ENCODE peak calls at places on chromosomes 3 and 15, in six cellular contexts. Q is NCI-H524 treated with DMSO at 0.1 percent for 48 hours; B is NCI-H2081; G is stimulated activated CD8-positive, alpha-beta memory T cell treated with anti-CD3 and anti-CD28 coated beads, Interleukin-15, amount 100 ng/mL, for 4 hours; A is AG10803; Y is RPMI8226. E is an unnamed sample.

GRCh38 chr3:8341853-8342252 is 159.8 kb upstream of the LMCD1 start:
- DNase-seq in A (no peak), G (no peak), Y (no peak), B (no peak), Q (no peak), E (no peak)

GRCh38 chr3:171376125-171376947 is 83.9 kb downstream of the TNIK start:
- DNase-seq in Y (peak), G (no peak), A (peak), B (no peak), Q (no peak), E (no peak)

GRCh38 chr3:16303037-16303436 is 38.0 kb downstream of the OXNAD1 start:
- DNase-seq in Q (no peak), B (no peak), G (no peak), Y (no peak), A (no peak), E (no peak)

GRCh38 chr3:111803123-111803593 is 55.9 kb upstream of the PHLDB2 start:
- DNase-seq in B (no peak), Q (no peak), G (no peak), Y (no peak), A (peak), E (no peak)

GRCh38 chr15:53869044-53869805 is 109.0 kb upstream of the UNC13C start:
- DNase-seq in Y (peak), A (no peak), G (no peak), Q (no peak), B (no peak), E (no peak)

GRCh38 chr15:82646250-82647044 is 716 bp downstream of the CPEB1 start:
- DNase-seq in G (no peak), Y (peak), Q (no peak), A (no peak), B (peak), E (no peak)

GRCh38 chr3:187104956-187105355 is 34.3 kb downstream of the RPL39L start:
- DNase-seq in B (no peak), A (peak), G (no peak), Q (no peak), Y (no peak), E (no peak)

GRCh38 chr3:187677604-187678003 is 7.4 kb upstream of the SST start:
- DNase-seq in Q (no peak), A (peak), B (no peak), Y (no peak), G (no peak), E (no peak)

GRCh38 chr15:39618063-39618823 is 37.4 kb downstream of the THBS1 start:
- DNase-seq in G (no peak), B (no peak), Y (no peak), Q (no peak), A (peak), E (no peak)

GRCh38 chr3:113354307-113354706 is 87.0 kb downstream of the CFAP44 start:
- DNase-seq in A (peak), B (no peak), Y (no peak), G (no peak), Q (no peak), E (no peak)

GRCh38 chr15:51132384-51133139 is 37.9 kb upstream of the TNFAIP8L3 start:
- DNase-seq in Q (no peak), B (peak), A (peak), Y (peak), G (no peak), E (no peak)

GRCh38 chr3:196055683-196056270 is 26.1 kb downstream of the TFRC start:
- DNase-seq in Y (no peak), B (no peak), G (no peak), A (no peak), Q (no peak), E (no peak)

GRCh38 chr3:46665763-46666470 is 27.6 kb downstream of the ALS2CL start:
- DNase-seq in G (no peak), Q (no peak), Y (peak), B (peak), A (no peak), E (no peak)

GRCh38 chr15:40525855-40526254 is 39.0 kb downstream of the CCDC32 start:
- DNase-seq in Q (no peak), G (no peak), A (no peak), B (no peak), Y (no peak), E (no peak)

GRCh38 chr15:31457161-31457560 is 130.5 kb downstream of the KLF13 start:
- DNase-seq in G (no peak), B (no peak), A (peak), Q (no peak), Y (no peak), E (no peak)

GRCh38 chr3:31142139-31142538 is 247.7 kb upstream of the GADL1 start:
- DNase-seq in B (no peak), Y (no peak), A (no peak), Q (no peak), G (no peak), E (no peak)

GRCh38 chr3:101939391-101939790 is 90.1 kb downstream of the NFKBIZ start:
- DNase-seq in G (no peak), B (no peak), Y (no peak), Q (no peak), A (no peak), E (no peak)

GRCh38 chr3:4934050-4934449 is 45.2 kb upstream of the BHLHE40 start:
- DNase-seq in Q (no peak), A (no peak), B (no peak), G (no peak), Y (no peak), E (no peak)

GRCh38 chr15:46955576-46955975 is 761.7 kb upstream of the SEMA6D start:
- DNase-seq in B (no peak), A (no peak), G (no peak), Y (no peak), Q (no peak), E (no peak)

GRCh38 chr3:155416500-155417118 is 123.1 kb upstream of the STRIT1 start:
- DNase-seq in A (peak), Y (no peak), G (no peak), B (no peak), Q (no peak), E (no peak)